ENCODE peak calls at places on chromosomes 5 and 9, in four cellular contexts. P is Right ventricle myocardium superior, M is left cardiac atrium, Y is AG10803. L is an unnamed sample.

GRCh38 chr5:136906545-136906944 is 541.2 kb upstream of the TRPC7 start:
- DNase-seq in P (no peak), M (no peak), Y (no peak), L (no peak)

GRCh38 chr5:78540335-78541057 is 108.1 kb downstream of the LHFPL2 start:
- DNase-seq in P (no peak), M (no peak), Y (no peak), L (no peak)

GRCh38 chr9:130835441-130836298 is 616 bp downstream of the ABL1 start:
- DNase-seq in P (peak), M (peak), Y (peak), L (no peak)

GRCh38 chr5:172446336-172447051 is 7.8 kb downstream of the SH3PXD2B start:
- DNase-seq in P (no peak), M (peak), Y (no peak), L (no peak)

GRCh38 chr5:178404987-178405386 is 172.4 kb upstream of the PHYKPL start:
- DNase-seq in P (no peak), M (no peak), Y (peak), L (no peak)

GRCh38 chr5:107557051-107557658 is 113.6 kb downstream of the EFNA5 start:
- DNase-seq in P (peak), M (peak), Y (peak), L (no peak)

GRCh38 chr5:131758520-131758900 is 38.3 kb downstream of the FNIP1 start:
- DNase-seq in P (no peak), M (no peak), Y (peak), L (no peak)

GRCh38 chr9:91847576-91847975 is 102.5 kb downstream of the ROR2 start:
- DNase-seq in P (no peak), M (no peak), Y (peak), L (no peak)

GRCh38 chr9:3526903-3527652 is 1.3 kb upstream of the RFX3 start:
- DNase-seq in P (no peak), M (peak), Y (peak), L (no peak)

GRCh38 chr9:122797316-122798033 is 2.4 kb upstream of the OR1K1 start:
- DNase-seq in P (no peak), M (no peak), Y (no peak), L (no peak)